ENCODE peak calls at places on chromosomes 6 and 20, in five cellular contexts. D is osteoblast; B is naive thymus-derived CD4-positive, alpha-beta T cell; L is pancreas; T is heart right ventricle. H is an unnamed sample.

GRCh38 chr20:14820771-14821170 is 483.4 kb upstream of the FLRT3 start:
- DNase-seq in D (no peak), B (no peak), L (no peak), T (no peak), H (no peak)

GRCh38 chr20:7029005-7029404 is 261.5 kb downstream of the BMP2 start:
- DNase-seq in D (no peak), B (no peak), L (no peak), T (no peak), H (no peak)

GRCh38 chr20:24160563-24161355 is 172.2 kb upstream of the GGTLC1 start:
- DNase-seq in D (peak; percentile 89), B (peak; percentile 4), L (peak; percentile 74), T (peak; percentile 38), H (peak; percentile 22)

GRCh38 chr6:117829594-117830319 is 77.3 kb upstream of the SLC35F1 start:
- DNase-seq in D (no peak), B (no peak), L (no peak), T (no peak), H (no peak)

GRCh38 chr6:6826961-6827360 is 238.4 kb downstream of the LY86 start:
- DNase-seq in D (no peak), B (no peak), L (no peak), T (no peak), H (no peak)

GRCh38 chr20:57587278-57587988 is 26.5 kb downstream of the PCK1 start:
- DNase-seq in D (peak; percentile 74), B (no peak), L (no peak), T (no peak), H (no peak)

GRCh38 chr6:70375882-70376281 is 37.4 kb upstream of the FAM135A start:
- DNase-seq in D (no peak), B (no peak), L (no peak), T (no peak), H (no peak)

GRCh38 chr20:723756-724155 is 44.5 kb downstream of the SLC52A3 start:
- DNase-seq in D (no peak), B (no peak), L (no peak), T (no peak), H (peak; percentile 53)

GRCh38 chr20:37987602-37988290 is 45.5 kb downstream of the TTI1 start:
- DNase-seq in D (no peak), B (no peak), L (no peak), T (no peak), H (no peak)

GRCh38 chr6:149995235-149995750 is 30.0 kb downstream of the RAET1L start:
- DNase-seq in D (no peak), B (no peak), L (no peak), T (no peak), H (no peak)

GRCh38 chr6:7545509-7546369 is 4.3 kb downstream of the DSP start:
- DNase-seq in D (peak; percentile 78), B (no peak), L (no peak), T (no peak), H (no peak)

GRCh38 chr6:131765081-131765852 is 42.6 kb upstream of the ENPP1 start:
- DNase-seq in D (peak; percentile 77), B (no peak), L (no peak), T (no peak), H (no peak)

GRCh38 chr6:169859401-169859977 is 108.1 kb downstream of the ERMARD start:
- DNase-seq in D (peak; percentile 35), B (no peak), L (no peak), T (no peak), H (no peak)

GRCh38 chr20:61527626-61528025 is 275.6 kb downstream of the CDH4 start:
- DNase-seq in D (peak; percentile 73), B (no peak), L (no peak), T (no peak), H (no peak)

GRCh38 chr20:22578221-22579118 is 5.9 kb downstream of the FOXA2 start:
- DNase-seq in D (no peak), B (no peak), L (peak; percentile 84), T (no peak), H (no peak)

DNA sequence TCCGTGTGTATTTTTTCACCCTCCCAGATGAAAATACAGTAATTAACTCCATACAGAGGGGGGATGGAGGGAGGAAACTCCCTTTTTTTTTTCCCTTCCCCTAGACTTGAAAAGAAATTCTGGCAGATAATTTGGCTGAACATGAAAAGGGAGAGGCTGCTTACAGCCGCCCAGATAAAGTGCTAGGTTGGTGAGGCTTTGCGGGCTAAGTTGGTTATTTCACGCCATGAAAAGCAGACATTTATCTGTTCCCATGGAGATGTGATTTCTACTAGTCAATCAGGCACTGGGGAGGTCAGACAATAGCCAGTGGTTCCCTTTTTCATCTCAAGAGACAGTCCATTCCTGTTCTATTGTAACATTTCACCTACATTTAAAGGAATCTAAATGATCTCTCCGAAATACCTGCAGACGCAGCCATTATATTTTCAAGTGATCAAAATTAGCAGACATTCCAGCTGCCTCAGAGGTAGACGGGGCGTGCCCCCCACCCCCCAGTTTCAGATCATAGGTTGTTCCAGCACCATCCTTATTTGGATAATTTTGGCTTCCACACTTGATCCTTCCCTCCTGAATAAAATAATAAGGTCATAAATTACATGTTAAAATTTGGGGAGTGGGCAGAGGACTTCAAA is 143.9 kb upstream of the ZNF217 start:
- DNase-seq in D (no peak), B (no peak), L (no peak), T (no peak), H (no peak)
- H3K4me1 ChIP-seq in D (peaks cover 57% of the 10 kb centered on the region), B (no peaks in the 10 kb centered on the region), L (peaks cover 52% of the 10 kb centered on the region), T (peaks cover 69% of the 10 kb centered on the region), H (peaks cover 52% of the 10 kb centered on the region)

GRCh38 chr6:4023240-4023639 is 55.7 kb downstream of the FAM217A start:
- DNase-seq in D (no peak), B (no peak), L (no peak), T (no peak), H (no peak)
- H3K4me1 ChIP-seq in D (peaks cover 15% of the 10 kb centered on the region), B (peaks cover 41% of the 10 kb centered on the region), L (peaks cover 38% of the 10 kb centered on the region), T (peaks cover 77% of the 10 kb centered on the region), H (peaks cover 94% of the 10 kb centered on the region)

DNA sequence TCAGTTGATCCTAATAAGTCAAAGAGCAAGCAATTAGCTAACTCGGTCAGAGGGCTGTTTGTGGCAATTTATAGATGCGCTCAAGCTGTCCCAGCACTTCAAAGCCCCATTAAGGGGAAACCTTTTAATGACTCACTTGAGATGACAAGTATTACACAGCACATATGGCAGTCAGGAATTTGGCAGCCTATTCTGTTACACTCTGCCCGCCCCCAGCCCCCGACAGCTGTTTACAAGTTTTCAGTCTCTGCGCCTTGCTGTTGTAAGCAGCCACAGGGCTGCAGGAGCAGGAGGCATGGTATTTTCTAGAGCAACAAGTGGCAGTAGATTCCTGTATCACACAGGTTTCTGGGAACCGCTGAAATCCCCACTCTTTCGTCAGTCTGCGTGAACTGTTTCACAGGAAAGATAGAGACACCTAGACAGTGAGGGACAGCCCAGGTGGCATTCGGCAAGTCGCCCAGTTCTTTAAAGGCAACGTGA is 263.0 kb downstream of the FOXC1 start:
- DNase-seq in D (no peak), B (no peak), L (no peak), T (no peak), H (no peak)
- H3K4me1 ChIP-seq in D (no peaks in the 10 kb centered on the region), B (no peaks in the 10 kb centered on the region), L (peaks cover 12% of the 10 kb centered on the region), T (peaks cover 12% of the 10 kb centered on the region), H (peaks cover 18% of the 10 kb centered on the region)

GRCh38 chr6:157019733-157020132 is 242.6 kb downstream of the ARID1B start:
- DNase-seq in D (peak; percentile 65), B (peak; percentile 13), L (no peak), T (no peak), H (no peak)
- H3K4me1 ChIP-seq in D (peaks cover 29% of the 10 kb centered on the region), B (peaks cover 5% of the 10 kb centered on the region), L (peaks cover 20% of the 10 kb centered on the region), T (peaks cover 57% of the 10 kb centered on the region), H (peaks cover 83% of the 10 kb centered on the region)

DNA sequence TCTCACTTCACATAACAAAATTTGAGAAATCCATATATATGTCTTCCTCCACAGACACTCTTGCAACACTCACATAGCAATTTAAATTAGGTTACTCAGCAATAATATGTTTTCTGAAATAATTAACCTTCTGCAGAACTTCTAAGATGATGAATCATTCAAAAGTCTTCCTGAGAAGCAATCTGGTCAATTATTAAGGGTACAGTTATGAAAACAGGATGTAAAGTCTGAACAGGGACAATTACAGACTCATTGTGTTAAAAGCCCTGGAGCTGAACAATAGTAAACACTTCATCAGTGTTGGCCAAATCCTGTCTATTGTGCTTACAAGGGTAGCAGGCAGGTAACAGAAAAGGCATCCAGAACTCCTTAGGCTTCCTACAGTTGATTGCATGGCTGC is 75.4 kb downstream of the FILIP1 start:
- DNase-seq in D (peak; percentile 58), B (no peak), L (no peak), T (no peak), H (no peak)
- H3K4me1 ChIP-seq in D (peaks cover 5% of the 10 kb centered on the region), B (no peaks in the 10 kb centered on the region), L (peaks cover 9% of the 10 kb centered on the region), T (peaks cover 73% of the 10 kb centered on the region), H (peaks cover 100% of the 10 kb centered on the region)

GRCh38 chr20:45926731-45927070 is 7.8 kb upstream of the PCIF1 start:
- DNase-seq in D (peak; percentile 60), B (no peak), L (no peak), T (no peak), H (no peak)
- H3K4me1 ChIP-seq in D (peaks cover 8% of the 10 kb centered on the region), B (no peaks in the 10 kb centered on the region), L (no peaks in the 10 kb centered on the region), T (peaks cover 41% of the 10 kb centered on the region), H (peaks cover 36% of the 10 kb centered on the region)

GRCh38 chr6:35050988-35051330 is 90.2 kb downstream of the TCP11 start:
- DNase-seq in D (no peak), B (no peak), L (no peak), T (no peak), H (no peak)

GRCh38 chr6:35050291-35050987 is 90.7 kb downstream of the TCP11 start:
- DNase-seq in D (peak; percentile 36), B (no peak), L (no peak), T (no peak), H (no peak)

GRCh38 chr6:35049346-35049745 is 91.8 kb downstream of the TCP11 start:
- DNase-seq in D (no peak), B (no peak), L (no peak), T (no peak), H (no peak)

GRCh38 chr6:35048631-35049083 is 92.5 kb downstream of the TCP11 start:
- DNase-seq in D (peak; percentile 44), B (peak; percentile 44), L (no peak), T (no peak), H (no peak)

GRCh38 chr6:35049885-35050284 is 91.3 kb downstream of the TCP11 start:
- DNase-seq in D (peak; percentile 91), B (no peak), L (no peak), T (peak; percentile 67), H (peak; percentile 65)
- H3K4me1 ChIP-seq in D (peaks cover 48% of the 10 kb centered on the region), B (no peaks in the 10 kb centered on the region), L (peaks cover 18% of the 10 kb centered on the region), T (peaks cover 84% of the 10 kb centered on the region), H (peaks cover 98% of the 10 kb centered on the region)

GRCh38 chr6:148885154-148885870 is 138.5 kb downstream of the UST start:
- DNase-seq in D (peak; percentile 89), B (no peak), L (no peak), T (no peak), H (no peak)
- H3K4me1 ChIP-seq in D (peaks cover 24% of the 10 kb centered on the region), B (no peaks in the 10 kb centered on the region), L (peaks cover 13% of the 10 kb centered on the region), T (no peaks in the 10 kb centered on the region), H (peaks cover 17% of the 10 kb centered on the region)

GRCh38 chr6:32937230-32937633 is 3.6 kb downstream of the HLA-DMB start:
- DNase-seq in D (no peak), B (no peak), L (no peak), T (no peak), H (no peak)
- H3K4me1 ChIP-seq in D (no peaks in the 10 kb centered on the region), B (peaks cover 22% of the 10 kb centered on the region), L (peaks cover 4% of the 10 kb centered on the region), T (peaks cover 75% of the 10 kb centered on the region), H (peaks cover 19% of the 10 kb centered on the region)

GRCh38 chr6:143959865-143960264 is 48.2 kb downstream of the PLAGL1 start:
- DNase-seq in D (no peak), B (no peak), L (no peak), T (no peak), H (no peak)
- H3K4me1 ChIP-seq in D (no peaks in the 10 kb centered on the region), B (no peaks in the 10 kb centered on the region), L (no peaks in the 10 kb centered on the region), T (peaks cover 5% of the 10 kb centered on the region), H (peaks cover 38% of the 10 kb centered on the region)